ENCODE peak calls at places on chromosome 20, in seven cellular contexts. I, Q, Z, C, G, D and W are unnamed samples.

GRCh38 chr20:32067234-32067821 is 15.3 kb downstream of the HCK start:
- DNase-seq in D (no peak), G (peak), Q (peak), Z (no peak), C (peak), I (peak), W (no peak)

GRCh38 chr20:62931464-62931863 is 5.2 kb upstream of the DIDO1 start:
- DNase-seq in Z (no peak), I (no peak), Q (no peak), D (no peak), C (no peak), G (no peak), W (no peak)

GRCh38 chr20:25549172-25549865 is 36.0 kb downstream of the NINL start:
- DNase-seq in I (no peak), G (no peak), Z (no peak), Q (no peak), D (no peak), C (no peak), W (no peak)

GRCh38 chr20:24722586-24722985 is 226.5 kb upstream of the CST7 start:
- DNase-seq in D (no peak), G (no peak), Q (no peak), C (no peak), I (no peak), Z (no peak), W (peak)

GRCh38 chr20:44068780-44069191 is 118.2 kb downstream of the JPH2 start:
- DNase-seq in G (no peak), C (no peak), I (no peak), D (no peak), Q (no peak), Z (peak), W (peak)

GRCh38 chr20:59318803-59319202 is 18.4 kb downstream of the EDN3 start:
- DNase-seq in D (no peak), Z (no peak), I (no peak), G (no peak), C (no peak), Q (no peak), W (no peak)

GRCh38 chr20:51329845-51330244 is 212.7 kb downstream of the NFATC2 start:
- DNase-seq in D (no peak), C (no peak), Q (no peak), G (no peak), I (no peak), Z (no peak), W (no peak)

GRCh38 chr20:25360631-25361286 is 29.9 kb downstream of the ABHD12 start:
- DNase-seq in C (peak), Q (peak), D (no peak), I (no peak), G (peak), Z (no peak), W (no peak)

GRCh38 chr20:56439784-56440291 is 27.8 kb downstream of the CASS4 start:
- DNase-seq in Q (peak), C (peak), I (peak), G (peak), D (peak), Z (no peak), W (no peak)

GRCh38 chr20:59657459-59658046 is 53.2 kb downstream of the PHACTR3 start:
- DNase-seq in Z (no peak), G (no peak), Q (no peak), C (no peak), I (no peak), D (no peak), W (no peak)